ENCODE peak calls at places on chromosome 16, in ten cellular contexts. N is uterus, G is GM20000, E is psoas muscle, B is adrenal gland, P is neural progenitor cell, F is GM12865, M is progenitor cell of endocrine pancreas, I is dorsolateral prefrontal cortex, Z is thoracic aorta. C is an unnamed sample.

GRCh38 chr16:69941251-69942098 is 9.7 kb upstream of the CLEC18A start:
- DNase-seq in N (no peak), G (no peak), E (peak), B (peak), P (no peak), F (no peak), M (no peak), I (peak), Z (no peak), C (no peak)

GRCh38 chr16:88655733-88656281 is 5.0 kb upstream of the CYBA start:
- DNase-seq in N (no peak), G (no peak), E (no peak), B (no peak), P (no peak), F (no peak), M (no peak), I (no peak), Z (no peak), C (no peak)

GRCh38 chr16:25014500-25015147 is 545 bp downstream of the ARHGAP17 start:
- DNase-seq in N (peak), G (no peak), E (peak), B (peak), P (peak), F (peak), M (peak), I (peak), Z (no peak), C (peak)

GRCh38 chr16:11530171-11530940 is 56.4 kb downstream of the LITAF start:
- DNase-seq in N (no peak), G (no peak), E (no peak), B (no peak), P (peak), F (no peak), M (no peak), I (no peak), Z (no peak), C (no peak)

GRCh38 chr16:53457670-53458069 is 23.4 kb downstream of the RBL2 start:
- DNase-seq in N (no peak), G (peak), E (no peak), B (no peak), P (no peak), F (peak), M (no peak), I (no peak), Z (no peak), C (no peak)

GRCh38 chr16:29745126-29745852 is 501 bp downstream of the C16orf54 start:
- DNase-seq in N (no peak), G (peak), E (no peak), B (no peak), P (no peak), F (peak), M (no peak), I (no peak), Z (no peak), C (no peak)

GRCh38 chr16:47538472-47538871 is 77.3 kb downstream of the PHKB start:
- DNase-seq in N (no peak), G (no peak), E (no peak), B (no peak), P (no peak), F (no peak), M (no peak), I (no peak), Z (no peak), C (no peak)

GRCh38 chr16:31002252-31002700 is 8.2 kb downstream of the STX1B start:
- DNase-seq in N (no peak), G (no peak), E (no peak), B (no peak), P (no peak), F (no peak), M (no peak), I (no peak), Z (no peak), C (no peak)

GRCh38 chr16:76345093-76345735 is 68.0 kb downstream of the CNTNAP4 start:
- DNase-seq in N (no peak), G (no peak), E (peak), B (peak), P (no peak), F (no peak), M (no peak), I (peak), Z (no peak), C (no peak)

GRCh38 chr16:64153718-64154117 is 968.1 kb downstream of the CDH11 start:
- DNase-seq in N (no peak), G (no peak), E (no peak), B (no peak), P (no peak), F (no peak), M (no peak), I (no peak), Z (no peak), C (no peak)

GRCh38 chr16:30005341-30006094 is 5.3 kb downstream of the DOC2A start:
- DNase-seq in N (peak), G (peak), E (peak), B (peak), P (peak), F (peak), M (no peak), I (no peak), Z (no peak), C (peak)

GRCh38 chr16:53756329-53756996 is 52.5 kb downstream of the FTO start:
- DNase-seq in N (no peak), G (no peak), E (no peak), B (no peak), P (peak), F (no peak), M (no peak), I (no peak), Z (no peak), C (no peak)

GRCh38 chr16:73265124-73265838 is 217.4 kb upstream of the ZFHX3 start:
- DNase-seq in N (no peak), G (no peak), E (no peak), B (no peak), P (no peak), F (no peak), M (no peak), I (no peak), Z (no peak), C (no peak)

GRCh38 chr16:23700509-23700908 is 12.5 kb downstream of the ERN2 start:
- DNase-seq in N (no peak), G (no peak), E (no peak), B (no peak), P (peak), F (no peak), M (no peak), I (no peak), Z (no peak), C (no peak)

GRCh38 chr16:31224092-31224955 is 7.4 kb upstream of the PYDC1 start:
- DNase-seq in N (no peak), G (peak), E (no peak), B (no peak), P (no peak), F (no peak), M (no peak), I (no peak), Z (no peak), C (no peak)

GRCh38 chr16:54940279-54940604 is 9.6 kb downstream of the IRX5 start:
- DNase-seq in N (no peak), G (no peak), E (no peak), B (no peak), P (no peak), F (no peak), M (no peak), I (no peak), Z (no peak), C (no peak)

GRCh38 chr16:8295436-8295835 is 294.9 kb downstream of the TMEM114 start:
- DNase-seq in N (no peak), G (no peak), E (no peak), B (no peak), P (no peak), F (no peak), M (no peak), I (peak), Z (no peak), C (no peak)

GRCh38 chr16:3949287-3949686 is 68.8 kb upstream of the CREBBP start:
- DNase-seq in N (no peak), G (no peak), E (peak), B (no peak), P (no peak), F (no peak), M (no peak), I (no peak), Z (no peak), C (no peak)

GRCh38 chr16:71367243-71367976 is 8.9 kb downstream of the CALB2 start:
- DNase-seq in N (no peak), G (peak), E (peak), B (peak), P (peak), F (peak), M (peak), I (peak), Z (no peak), C (peak)

GRCh38 chr16:14634389-14634725 is 1.6 kb downstream of the BFAR start:
- DNase-seq in N (no peak), G (no peak), E (no peak), B (no peak), P (peak), F (no peak), M (no peak), I (no peak), Z (no peak), C (no peak)

GRCh38 chr16:8370374-8371015 is 219.8 kb downstream of the TMEM114 start:
- DNase-seq in N (no peak), G (no peak), E (no peak), B (peak), P (no peak), F (no peak), M (no peak), I (no peak), Z (no peak), C (no peak)

GRCh38 chr16:8764486-8765250 is 32.8 kb downstream of the TMEM186 start:
- DNase-seq in N (no peak), G (no peak), E (no peak), B (no peak), P (no peak), F (no peak), M (no peak), I (no peak), Z (no peak), C (no peak)

GRCh38 chr16:46730801-46731690 is 17.1 kb downstream of the MYLK3 start:
- DNase-seq in N (no peak), G (no peak), E (no peak), B (no peak), P (no peak), F (no peak), M (no peak), I (no peak), Z (no peak), C (no peak)

GRCh38 chr16:70572050-70572925 is 48.7 kb downstream of the SF3B3 start:
- DNase-seq in N (no peak), G (no peak), E (no peak), B (no peak), P (no peak), F (no peak), M (no peak), I (no peak), Z (no peak), C (no peak)

GRCh38 chr16:49620868-49621239 is 235.1 kb downstream of the ZNF423 start:
- DNase-seq in N (no peak), G (no peak), E (peak), B (no peak), P (no peak), F (no peak), M (no peak), I (no peak), Z (no peak), C (no peak)

GRCh38 chr16:57815987-57816745 is 13.9 kb upstream of the KIFC3 start:
- DNase-seq in N (peak), G (peak), E (peak), B (peak), P (peak), F (peak), M (peak), I (no peak), Z (peak), C (no peak)

GRCh38 chr16:67329901-67330300 is 3.3 kb downstream of the LRRC36 start:
- DNase-seq in N (no peak), G (no peak), E (no peak), B (no peak), P (no peak), F (no peak), M (no peak), I (no peak), Z (no peak), C (no peak)

GRCh38 chr16:11319529-11320146 is 25.6 kb upstream of the RMI2 start:
- DNase-seq in N (no peak), G (no peak), E (no peak), B (no peak), P (no peak), F (no peak), M (no peak), I (no peak), Z (no peak), C (no peak)

GRCh38 chr16:87607871-87608270 is 5.6 kb downstream of the JPH3 start:
- DNase-seq in N (no peak), G (no peak), E (no peak), B (no peak), P (no peak), F (no peak), M (no peak), I (no peak), Z (no peak), C (no peak)

GRCh38 chr16:67186550-67186950 is 2.8 kb upstream of the MATCAP1 start:
- DNase-seq in N (no peak), G (no peak), E (no peak), B (no peak), P (no peak), F (no peak), M (no peak), I (no peak), Z (no peak), C (no peak)

GRCh38 chr16:70706948-70707465 is 21.2 kb upstream of the MTSS2 start:
- DNase-seq in N (peak), G (no peak), E (no peak), B (no peak), P (no peak), F (no peak), M (no peak), I (no peak), Z (no peak), C (no peak)

GRCh38 chr16:1712791-1713261 is 6.8 kb downstream of the MAPK8IP3 start:
- DNase-seq in N (no peak), G (no peak), E (no peak), B (peak), P (no peak), F (no peak), M (no peak), I (peak), Z (no peak), C (no peak)

GRCh38 chr16:69820926-69821541 is 58.9 kb downstream of the WWP2 start:
- DNase-seq in N (no peak), G (no peak), E (peak), B (peak), P (no peak), F (no peak), M (no peak), I (peak), Z (no peak), C (no peak)

GRCh38 chr16:24409045-24409444 is 130.3 kb upstream of the RBBP6 start:
- DNase-seq in N (no peak), G (peak), E (no peak), B (no peak), P (peak), F (peak), M (no peak), I (no peak), Z (no peak), C (no peak)

GRCh38 chr16:76784530-76784929 is 406.5 kb upstream of the MON1B start:
- DNase-seq in N (no peak), G (no peak), E (no peak), B (no peak), P (no peak), F (peak), M (no peak), I (no peak), Z (no peak), C (no peak)

GRCh38 chr16:20689668-20690067 is 7.8 kb downstream of the ACSM1 start:
- DNase-seq in N (no peak), G (no peak), E (no peak), B (no peak), P (no peak), F (no peak), M (no peak), I (no peak), Z (no peak), C (no peak)

GRCh38 chr16:81780350-81780749 is 1.3 kb downstream of the PLCG2 start:
- DNase-seq in N (no peak), G (no peak), E (no peak), B (no peak), P (no peak), F (peak), M (no peak), I (no peak), Z (no peak), C (no peak)

GRCh38 chr16:50945136-50945535 is 203.2 kb downstream of the CYLD start:
- DNase-seq in N (no peak), G (no peak), E (no peak), B (no peak), P (no peak), F (no peak), M (no peak), I (no peak), Z (no peak), C (no peak)
- TF ChIP-seq CTCF in N (no peak), G (no peak), E (no peak), B (no peak), P (no peak), F (no peak), M (no peak), I (no peak), Z (no peak), C (no peak)

GRCh38 chr16:27179500-27180072 is 23.7 kb upstream of the KDM8 start:
- DNase-seq in N (peak), G (peak), E (peak), B (peak), P (peak), F (peak), M (peak), I (peak), Z (peak), C (peak)
- TF ChIP-seq CTCF in N (peak), G (peak), E (peak), B (peak), P (peak), F (peak), M (peak), I (peak), Z (peak), C (peak)

GRCh38 chr16:85128079-85128837 is 16.0 kb upstream of the CIBAR2 start:
- DNase-seq in N (no peak), G (no peak), E (no peak), B (no peak), P (no peak), F (no peak), M (no peak), I (no peak), Z (no peak), C (no peak)
- TF ChIP-seq CTCF in N (no peak), G (no peak), E (no peak), B (no peak), P (no peak), F (no peak), M (no peak), I (no peak), Z (no peak), C (no peak)

GRCh38 chr16:27973678-27974077 is 89.8 kb downstream of the GSG1L start:
- DNase-seq in N (no peak), G (no peak), E (no peak), B (no peak), P (no peak), F (peak), M (no peak), I (no peak), Z (no peak), C (no peak)
- TF ChIP-seq CTCF in N (no peak), G (no peak), E (no peak), B (no peak), P (peak), F (peak), M (peak), I (no peak), Z (no peak), C (no peak)

DNA sequence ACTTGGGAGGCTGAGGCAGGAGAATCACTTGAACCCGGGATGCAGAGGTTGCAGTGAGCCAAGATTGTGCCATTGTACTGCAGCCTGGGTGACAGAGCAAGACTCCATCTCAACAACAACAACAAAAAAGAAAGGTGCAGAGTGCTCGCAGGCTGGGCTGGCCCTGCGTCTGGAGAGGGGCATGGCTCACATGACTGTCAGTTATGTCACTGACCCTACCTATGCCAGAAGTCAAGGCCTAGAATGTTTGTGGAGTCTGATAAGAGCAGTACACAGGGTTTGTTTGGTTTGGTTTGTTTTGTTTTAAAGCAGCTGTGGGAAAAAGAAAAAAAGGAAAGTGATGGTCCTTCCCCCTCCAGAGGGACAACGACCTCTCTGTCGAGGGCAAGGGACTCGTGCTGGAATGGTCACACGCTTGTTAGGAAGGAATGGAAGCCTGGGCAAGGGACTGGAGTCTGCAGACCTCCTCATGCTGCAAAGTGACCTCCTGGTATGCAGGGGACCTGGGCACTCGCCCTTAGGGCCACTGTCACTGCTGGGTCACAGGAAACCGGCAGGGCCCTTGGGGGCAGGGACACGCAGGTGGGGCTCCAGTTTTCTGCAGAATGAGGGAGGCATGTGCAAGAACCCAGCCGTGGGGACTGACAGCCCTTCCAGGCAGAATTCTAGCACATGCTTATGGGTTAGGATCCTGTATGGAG is 10.1 kb upstream of the OSGIN1 start:
- DNase-seq in N (no peak), G (no peak), E (no peak), B (no peak), P (no peak), F (no peak), M (no peak), I (no peak), Z (no peak), C (no peak)
- TF ChIP-seq CTCF in N (no peak), G (no peak), E (no peak), B (no peak), P (no peak), F (no peak), M (no peak), I (no peak), Z (no peak), C (no peak)

GRCh38 chr16:78455861-78456260 is 356.4 kb downstream of the WWOX start:
- DNase-seq in N (no peak), G (no peak), E (no peak), B (no peak), P (peak), F (no peak), M (no peak), I (no peak), Z (no peak), C (no peak)

GRCh38 chr16:78460428-78460827 is 361.0 kb downstream of the WWOX start:
- DNase-seq in N (no peak), G (no peak), E (no peak), B (no peak), P (no peak), F (no peak), M (no peak), I (no peak), Z (no peak), C (no peak)

GRCh38 chr16:78461087-78461486 is 361.6 kb downstream of the WWOX start:
- DNase-seq in N (no peak), G (no peak), E (no peak), B (no peak), P (no peak), F (no peak), M (no peak), I (no peak), Z (no peak), C (no peak)

GRCh38 chr16:78461496-78461938 is 362.1 kb downstream of the WWOX start:
- DNase-seq in N (no peak), G (no peak), E (no peak), B (no peak), P (no peak), F (no peak), M (no peak), I (no peak), Z (no peak), C (no peak)

DNA sequence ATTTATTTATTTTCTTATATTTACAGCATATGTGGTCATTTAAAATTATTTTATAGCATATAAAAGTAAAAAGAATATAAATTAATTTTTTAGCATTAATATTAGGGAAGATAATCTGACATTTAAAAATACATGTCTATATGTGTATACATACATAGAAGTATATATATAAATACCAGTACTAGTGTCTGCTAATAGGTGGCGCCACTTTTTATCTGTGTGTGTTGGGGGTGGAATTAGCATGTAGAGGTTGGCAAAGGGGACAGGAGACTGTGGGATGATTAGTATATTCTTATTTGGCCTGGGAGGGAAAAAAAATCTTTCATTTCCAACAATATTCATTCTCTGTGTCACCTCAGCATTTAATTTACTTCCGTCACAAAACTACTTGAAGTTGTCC is 359.1 kb downstream of the WWOX start:
- DNase-seq in N (no peak), G (no peak), E (no peak), B (no peak), P (no peak), F (no peak), M (no peak), I (no peak), Z (no peak), C (no peak)
- TF ChIP-seq CTCF in N (no peak), G (no peak), E (no peak), B (no peak), P (peak), F (no peak), M (peak), I (no peak), Z (no peak), C (peak)

C was measured in neural crest cell.